ENCODE peak calls at places on chromosome 16, in six cellular contexts. K is WTC11, M is endothelial cell of umbilical vein, P is A549, B is H1, V is K562. G is an unnamed sample.

GRCh38 chr16:3536271-3536671 is 35.5 kb downstream of the CLUAP1 start:
- DNase-seq in B (no peak), P (no peak), V (no peak), K (no peak), M (no peak), G (no peak)

GRCh38 chr16:52113812-52114211 is 433.1 kb downstream of the TOX3 start:
- DNase-seq in K (no peak), B (no peak), P (no peak), M (no peak), V (no peak), G (no peak)

GRCh38 chr16:22428654-22429053 is 54.2 kb upstream of the CDR2 start:
- DNase-seq in B (peak), K (no peak), V (no peak), M (no peak), P (no peak), G (no peak)

GRCh38 chr16:18800674-18801196 is 614 bp downstream of the ARL6IP1 start:
- DNase-seq in P (no peak), B (no peak), K (no peak), V (peak), M (peak), G (no peak)

GRCh38 chr16:81610936-81611335 is 166.3 kb downstream of the CMIP start:
- DNase-seq in V (no peak), M (no peak), B (no peak), K (no peak), P (no peak), G (no peak)

GRCh38 chr16:55832788-55833583 is at the start of gene CES1:
- DNase-seq in B (no peak), V (no peak), K (no peak), M (no peak), P (peak), G (peak)

GRCh38 chr16:56352351-56353053 is 72.8 kb downstream of the AMFR start:
- DNase-seq in M (no peak), B (no peak), P (no peak), K (no peak), V (no peak), G (no peak)

GRCh38 chr16:70162041-70162451 is 11.5 kb upstream of the CLEC18C start:
- DNase-seq in B (no peak), K (no peak), V (peak), P (peak), M (peak), G (peak)

GRCh38 chr16:71354156-71354555 is 4.4 kb upstream of the CALB2 start:
- DNase-seq in P (no peak), M (no peak), K (no peak), V (no peak), B (no peak), G (no peak)

GRCh38 chr16:23124315-23124714 is 24.9 kb downstream of the USP31 start:
- DNase-seq in M (peak), B (no peak), K (no peak), V (no peak), P (peak), G (no peak)

DNA sequence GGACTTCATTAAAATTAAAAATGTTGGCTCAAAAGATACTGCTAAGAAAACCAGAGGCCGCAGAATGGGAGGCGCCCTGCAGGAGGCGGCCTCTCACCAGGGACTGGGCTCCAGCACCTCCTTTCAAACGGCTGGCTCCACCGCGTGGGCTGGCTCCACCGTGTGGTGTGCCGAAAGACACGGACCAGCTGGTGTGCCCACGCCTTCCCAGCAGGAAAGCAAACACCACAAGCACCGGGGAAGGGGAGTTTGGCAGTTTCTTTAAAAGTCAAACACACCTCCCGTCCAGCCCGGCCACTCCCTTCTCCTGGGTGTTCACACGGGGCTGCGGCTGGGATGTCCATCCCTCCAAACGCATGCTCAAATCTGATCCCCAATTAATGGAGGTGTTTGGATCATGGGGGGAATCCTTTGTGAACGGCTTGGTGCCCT is 13.9 kb downstream of the HAGH start:
- DNase-seq in M (peak), K (peak), B (no peak), P (peak), V (peak), G (peak)
- TF ChIP-seq JUN in M (no peak), K (no peak), B (no peak), P (no peak), V (no peak), G (no peak)

GRCh38 chr16:50247906-50248608 is 18.3 kb upstream of the ADCY7 start:
- DNase-seq in K (no peak), V (no peak), M (no peak), P (no peak), B (no peak), G (no peak)

GRCh38 chr16:50247123-50247905 is 19.0 kb upstream of the ADCY7 start:
- DNase-seq in B (no peak), V (no peak), P (no peak), M (no peak), K (no peak), G (no peak)

GRCh38 chr16:50244504-50245416 is 21.6 kb upstream of the ADCY7 start:
- DNase-seq in M (no peak), K (peak), B (peak), P (no peak), V (no peak), G (no peak)

GRCh38 chr16:50245417-50246298 is 20.7 kb upstream of the ADCY7 start:
- DNase-seq in M (peak), V (peak), P (peak), K (no peak), B (no peak), G (peak)

DNA sequence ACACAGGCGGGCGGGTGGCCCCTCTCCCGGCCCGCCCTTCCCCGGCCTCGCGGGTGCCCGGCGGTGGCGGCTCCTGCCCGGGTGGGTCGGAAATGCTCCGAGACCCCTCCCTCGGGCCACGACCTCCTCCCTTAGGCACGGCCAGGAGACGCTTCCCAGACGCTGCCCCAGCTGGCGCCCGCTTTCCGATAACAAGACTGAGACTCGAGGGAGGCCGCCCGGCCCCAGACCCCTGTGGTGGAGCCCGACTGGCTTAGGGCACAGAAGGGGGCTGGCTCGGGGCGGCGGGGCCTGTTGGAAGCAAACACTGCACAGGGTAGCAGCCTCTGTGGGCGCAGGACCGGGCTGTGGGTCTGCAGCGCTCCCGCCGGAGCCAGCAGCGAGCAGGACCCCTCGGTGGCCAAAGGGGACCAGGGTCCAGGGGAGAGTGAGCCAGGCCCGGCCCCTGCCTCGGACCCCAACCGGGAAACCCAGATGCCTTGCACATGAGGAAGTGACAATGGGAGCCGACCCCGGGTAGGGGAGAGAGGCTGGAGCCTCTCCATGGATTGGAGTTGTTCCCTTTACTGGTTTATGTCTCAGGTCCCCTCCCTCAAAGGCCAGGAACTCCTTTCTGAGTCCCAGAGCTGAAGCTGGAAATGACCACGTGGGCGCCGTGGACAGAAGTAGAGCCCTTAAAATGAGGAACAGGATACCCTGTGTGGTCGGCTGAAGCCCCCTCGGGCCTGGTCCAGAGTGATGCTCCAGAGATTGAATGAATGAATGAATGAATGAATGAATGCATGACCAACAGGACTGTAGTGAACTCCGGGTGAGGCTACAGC is 19.8 kb upstream of the ADCY7 start:
- DNase-seq in V (no peak), K (peak), B (peak), M (no peak), P (no peak), G (no peak)
- TF ChIP-seq JUN in V (no peak), K (no peak), B (no peak), M (no peak), P (no peak), G (no peak)

DNA sequence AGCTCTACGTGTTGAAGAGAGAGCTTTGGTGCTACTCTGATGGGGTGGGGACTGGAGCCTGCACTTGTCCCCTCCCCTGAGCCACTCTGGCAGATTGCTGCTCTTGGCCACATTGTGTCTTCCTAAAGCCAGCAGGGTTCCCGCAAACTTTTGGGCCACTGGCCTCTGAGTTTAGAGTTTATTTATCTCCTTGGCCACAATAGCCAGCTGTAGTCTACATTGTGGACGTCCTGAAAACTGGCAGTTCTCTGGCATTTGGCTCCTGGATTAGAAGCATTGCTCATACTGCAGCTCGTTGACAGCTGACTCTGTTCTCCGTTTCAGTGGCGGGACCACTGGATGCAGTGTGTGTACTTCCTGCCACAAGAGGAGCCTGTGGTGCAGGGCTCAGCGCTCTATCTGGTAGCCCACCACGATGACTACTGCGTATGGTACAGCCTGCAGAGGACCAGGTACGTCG is 34.6 kb downstream of the PRMT7 start:
- DNase-seq in K (no peak), P (no peak), V (no peak), B (no peak), M (no peak), G (no peak)
- TF ChIP-seq JUN in K (no peak), P (no peak), V (no peak), B (no peak), M (no peak), G (no peak)

DNA sequence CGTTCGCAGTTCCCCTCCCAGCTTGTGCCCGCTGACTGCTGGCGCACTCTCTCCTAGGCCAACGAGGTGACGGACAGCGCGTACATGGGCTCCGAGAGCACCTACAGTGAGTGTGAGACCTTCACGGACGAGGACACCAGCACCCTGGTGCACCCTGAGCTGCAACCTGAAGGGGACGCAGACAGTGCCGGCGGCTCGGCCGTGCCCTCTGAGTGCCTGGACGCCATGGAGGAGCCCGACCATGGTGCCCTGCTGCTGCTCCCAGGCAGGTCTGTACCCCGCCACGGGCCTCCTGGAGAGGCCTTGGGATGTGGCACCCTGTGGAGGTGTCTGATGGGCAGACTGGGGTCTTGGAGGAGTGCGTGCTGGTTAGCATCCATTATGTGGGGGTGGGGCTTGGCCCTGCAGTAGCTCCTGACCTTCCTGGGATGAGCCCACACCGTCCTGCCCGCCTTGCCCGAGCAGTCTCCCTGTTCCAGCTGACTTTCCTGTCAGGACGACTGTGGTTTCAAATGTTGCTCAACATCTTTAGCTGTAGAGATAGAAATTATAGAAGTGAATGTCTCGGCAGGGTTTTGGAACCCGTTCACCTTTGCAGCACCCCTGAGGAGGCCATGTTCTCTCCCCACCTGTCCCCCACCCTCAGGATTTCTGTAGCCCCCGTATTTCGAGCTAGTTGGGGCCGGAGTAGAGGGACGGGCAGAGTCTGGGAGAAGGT is 44.9 kb upstream of the CAPN15 start:
- DNase-seq in P (no peak), B (no peak), K (no peak), V (no peak), M (no peak), G (no peak)
- TF ChIP-seq JUN in P (no peak), B (no peak), K (no peak), V (no peak), M (no peak), G (no peak)

GRCh38 chr16:66204761-66205160 is 161.7 kb upstream of the CDH5 start:
- DNase-seq in V (no peak), B (no peak), K (no peak), M (no peak), P (no peak), G (no peak)
- TF ChIP-seq JUN in V (no peak), B (no peak), K (no peak), M (no peak), P (no peak), G (no peak)

GRCh38 chr16:85104147-85104546 is 8.1 kb downstream of the CIBAR2 start:
- DNase-seq in M (no peak), V (no peak), B (no peak), P (no peak), K (no peak), G (no peak)
- TF ChIP-seq JUN in M (no peak), V (no peak), B (no peak), P (no peak), K (no peak), G (no peak)

GRCh38 chr16:58418601-58419000 is 26.3 kb downstream of the GINS3 start:
- DNase-seq in M (peak), B (no peak), K (no peak), V (peak), P (no peak), G (no peak)
- TF ChIP-seq JUN in M (no peak), B (no peak), K (no peak), V (no peak), P (no peak), G (no peak)

DNA sequence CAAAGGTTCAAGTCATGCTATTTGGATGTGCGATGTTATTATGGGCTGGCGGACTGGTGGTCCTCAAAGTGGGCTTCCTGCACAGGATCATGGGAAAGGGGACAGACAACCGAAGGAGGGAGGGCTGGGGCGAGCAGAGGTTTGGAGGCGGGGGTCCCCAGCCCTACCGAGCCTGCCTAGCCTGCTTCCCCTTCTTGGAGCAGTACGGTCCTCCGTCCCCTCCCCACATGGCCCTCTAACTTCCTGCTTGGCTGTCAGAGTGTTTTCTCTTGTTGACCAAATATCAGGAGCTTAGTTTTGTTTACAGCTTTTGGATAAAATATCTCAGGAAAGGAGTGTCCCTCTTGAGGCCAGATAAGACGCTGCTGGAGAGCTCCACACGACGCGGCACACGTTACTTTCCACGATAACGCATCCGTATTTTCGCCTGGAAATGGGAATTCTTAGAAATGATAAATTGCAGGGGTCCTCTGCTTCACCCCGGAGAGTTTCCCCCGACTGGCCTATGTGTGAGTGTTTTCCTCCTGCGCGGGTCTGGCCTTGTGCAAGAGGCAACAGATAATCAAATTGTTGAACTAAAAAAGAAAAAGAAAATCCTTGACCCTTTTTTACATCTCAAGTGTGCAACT is 183.0 kb downstream of the MAF start:
- DNase-seq in K (no peak), P (no peak), B (no peak), M (no peak), V (no peak), G (no peak)
- TF ChIP-seq JUN in K (no peak), P (no peak), B (no peak), M (no peak), V (no peak), G (no peak)

DNA sequence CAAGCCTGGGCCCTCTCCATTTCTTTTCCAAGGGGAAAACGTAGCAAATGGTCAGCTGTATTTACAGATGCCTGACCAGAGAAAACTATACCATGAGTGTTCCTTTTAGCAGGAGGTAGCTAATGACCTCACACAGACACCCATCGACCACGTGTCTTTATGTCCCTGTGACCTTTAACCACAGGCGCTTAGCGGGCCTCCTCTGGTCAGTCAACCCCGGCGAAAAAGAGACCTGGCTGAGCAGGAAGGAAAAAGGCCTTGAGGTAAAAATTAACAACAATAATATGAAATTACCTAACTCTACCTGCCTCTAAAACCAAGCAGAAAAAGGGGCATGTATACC is 9.1 kb downstream of the NUDT16L1 start:
- DNase-seq in B (no peak), P (no peak), K (no peak), V (no peak), M (no peak), G (peak)
- TF ChIP-seq JUN in B (no peak), P (no peak), K (no peak), V (no peak), M (no peak), G (no peak)